ENCODE peak calls at places on chromosomes 6 and 20, in nine cellular contexts. U, M, P, J, F, N, K, H and X are unnamed samples.
A peak's percentile ranks its signal among the peaks of the same experiment; 100 is the strongest.

GRCh38 chr20:23889775-23890187 is 10.2 kb upstream of the CST5 start:
- DNase-seq in U (peak; percentile 65), M (peak; percentile 14), P (peak; percentile 24), J (peak; percentile 28), F (peak; percentile 80), N (peak; percentile 64), K (peak; percentile 27), H (peak; percentile 78), X (peak; percentile 32)

GRCh38 chr6:110095101-110095500 is 84.4 kb downstream of the WASF1 start:
- DNase-seq in U (no peak), M (no peak), P (no peak), J (no peak), F (peak; percentile 9), N (peak; percentile 37), K (no peak), H (no peak), X (peak; percentile 80)

GRCh38 chr6:49409951-49410542 is 53.0 kb downstream of the MMUT start:
- DNase-seq in U (peak; percentile 50), M (peak; percentile 77), P (peak; percentile 61), J (peak; percentile 29), F (peak; percentile 83), N (peak; percentile 83), K (peak; percentile 37), H (peak; percentile 78), X (peak; percentile 83)

GRCh38 chr20:2065111-2065510 is 36.5 kb upstream of the STK35 start:
- DNase-seq in U (no peak), M (no peak), P (no peak), J (no peak), F (no peak), N (no peak), K (no peak), H (no peak), X (no peak)

GRCh38 chr6:32580593-32580992 is 9.1 kb downstream of the HLA-DRB1 start:
- DNase-seq in U (no peak), M (no peak), P (no peak), J (no peak), F (no peak), N (no peak), K (no peak), H (no peak), X (no peak)

GRCh38 chr20:1186367-1186991 is 1.7 kb upstream of the TMEM74B start:
- DNase-seq in U (no peak), M (no peak), P (no peak), J (no peak), F (no peak), N (no peak), K (no peak), H (no peak), X (no peak)

GRCh38 chr20:10864076-10864672 is 190.4 kb upstream of the JAG1 start:
- DNase-seq in U (no peak), M (peak; percentile 62), P (no peak), J (peak; percentile 25), F (peak; percentile 23), N (peak; percentile 51), K (peak; percentile 41), H (no peak), X (peak; percentile 51)

GRCh38 chr6:50657513-50657912 is 55.8 kb upstream of the TFAP2D start:
- DNase-seq in U (no peak), M (no peak), P (no peak), J (no peak), F (no peak), N (no peak), K (no peak), H (no peak), X (no peak)

GRCh38 chr6:168244961-168245551 is 74.5 kb downstream of the DACT2 start:
- DNase-seq in U (no peak), M (no peak), P (no peak), J (no peak), F (no peak), N (no peak), K (no peak), H (no peak), X (no peak)

GRCh38 chr6:166904101-166904746 is 52.1 kb downstream of the RNASET2 start:
- DNase-seq in U (no peak), M (no peak), P (peak; percentile 12), J (no peak), F (peak; percentile 41), N (peak; percentile 50), K (no peak), H (peak; percentile 55), X (peak; percentile 10)

GRCh38 chr6:166906376-166907044 is 49.8 kb downstream of the RNASET2 start:
- DNase-seq in U (no peak), M (no peak), P (no peak), J (no peak), F (no peak), N (no peak), K (no peak), H (no peak), X (no peak)

GRCh38 chr6:166903500-166903899 is 52.9 kb downstream of the RNASET2 start:
- DNase-seq in U (no peak), M (no peak), P (no peak), J (no peak), F (no peak), N (no peak), K (no peak), H (peak; percentile 37), X (no peak)

GRCh38 chr6:166905505-166906134 is 50.7 kb downstream of the RNASET2 start:
- DNase-seq in U (no peak), M (no peak), P (no peak), J (no peak), F (no peak), N (no peak), K (no peak), H (no peak), X (no peak)

DNA sequence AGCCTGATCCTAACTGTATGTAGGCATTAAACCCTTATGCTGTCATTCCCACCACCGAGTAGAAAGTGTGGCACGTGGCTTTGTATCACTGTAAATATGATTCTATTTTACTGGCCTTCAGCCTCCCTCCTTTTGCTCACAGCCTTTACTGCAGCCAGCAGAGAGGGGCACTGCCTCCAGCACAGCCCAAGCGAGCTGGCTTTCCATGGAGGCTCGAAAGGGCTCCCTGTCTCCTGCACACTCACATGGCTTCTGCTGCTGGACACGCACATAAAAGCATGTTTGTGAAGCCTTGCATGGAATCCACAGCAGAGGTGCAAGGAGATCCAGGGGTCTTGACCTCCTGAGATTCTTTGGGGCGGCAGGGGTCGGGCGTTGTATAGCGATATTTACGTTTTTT is 51.3 kb downstream of the RNASET2 start:
- DNase-seq in U (no peak), M (no peak), P (no peak), J (no peak), F (no peak), N (no peak), K (no peak), H (no peak), X (no peak)
- H3K4me3 ChIP-seq in U (no peak overlapping the region), M (no peak overlapping the region), P (no peak overlapping the region), J (no peak overlapping the region), F (no peak overlapping the region), N (no peak overlapping the region), K (no peak overlapping the region), H (no peak overlapping the region), X (no peak overlapping the region)

GRCh38 chr6:22952076-22952475 is 382.7 kb downstream of the HDGFL1 start:
- DNase-seq in U (no peak), M (peak; percentile 18), P (peak; percentile 21), J (no peak), F (no peak), N (no peak), K (no peak), H (no peak), X (no peak)

GRCh38 chr6:22959571-22959970 is 390.2 kb downstream of the HDGFL1 start:
- DNase-seq in U (no peak), M (no peak), P (no peak), J (no peak), F (no peak), N (no peak), K (no peak), H (no peak), X (no peak)

GRCh38 chr6:22958677-22959076 is 389.3 kb downstream of the HDGFL1 start:
- DNase-seq in U (no peak), M (no peak), P (no peak), J (no peak), F (no peak), N (no peak), K (no peak), H (no peak), X (no peak)

GRCh38 chr6:22956029-22956715 is 386.8 kb downstream of the HDGFL1 start:
- DNase-seq in U (no peak), M (no peak), P (no peak), J (no peak), F (no peak), N (no peak), K (peak; percentile 7), H (no peak), X (no peak)

GRCh38 chr6:22954749-22955385 is 385.5 kb downstream of the HDGFL1 start:
- DNase-seq in U (no peak), M (peak; percentile 49), P (peak; percentile 49), J (no peak), F (peak; percentile 51), N (peak; percentile 6), K (no peak), H (no peak), X (peak; percentile 14)
- H3K4me3 ChIP-seq in U (no peak overlapping the region), M (peak overlapping the region; percentile 33), P (peak overlapping the region; percentile 35), J (peak overlapping the region; percentile 54), F (peak overlapping the region; percentile 34), N (no peak overlapping the region), K (no peak overlapping the region), H (no peak overlapping the region), X (peak overlapping the region; percentile 8)

GRCh38 chr6:44272529-44272928 is 2.3 kb downstream of the TMEM151B start:
- DNase-seq in U (peak; percentile 7), M (no peak), P (no peak), J (no peak), F (no peak), N (no peak), K (no peak), H (no peak), X (no peak)
- H3K4me3 ChIP-seq in U (no peak overlapping the region), M (no peak overlapping the region), P (no peak overlapping the region), J (no peak overlapping the region), F (no peak overlapping the region), N (no peak overlapping the region), K (no peak overlapping the region), H (no peak overlapping the region), X (no peak overlapping the region)

DNA sequence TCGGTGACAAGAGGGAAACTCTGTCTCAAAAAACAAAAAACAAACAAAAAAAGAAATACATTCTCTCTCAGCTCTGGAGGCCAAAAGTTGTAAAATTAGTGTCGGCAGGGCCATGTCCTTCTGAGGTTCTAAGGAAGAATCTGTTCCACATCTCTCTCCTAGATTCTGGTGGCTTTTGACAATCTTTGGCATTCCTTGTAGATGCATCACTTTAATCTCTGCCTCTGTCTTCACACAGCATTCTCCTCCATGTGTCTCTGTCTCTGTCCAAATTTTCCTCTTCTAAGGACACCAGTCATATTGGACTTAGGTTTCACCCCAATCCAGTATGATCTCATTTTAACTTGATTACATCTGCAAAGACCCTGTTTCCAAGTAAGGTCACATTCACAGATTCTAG is 9.1 kb downstream of the PPP2R5D start:
- DNase-seq in U (no peak), M (no peak), P (no peak), J (no peak), F (no peak), N (no peak), K (no peak), H (no peak), X (no peak)
- H3K4me3 ChIP-seq in U (no peak overlapping the region), M (no peak overlapping the region), P (no peak overlapping the region), J (no peak overlapping the region), F (no peak overlapping the region), N (no peak overlapping the region), K (no peak overlapping the region), H (no peak overlapping the region), X (no peak overlapping the region)